ENCODE peak calls at places on chromosomes 12 and 14, in five cellular contexts. Q, O, T, J and N are unnamed samples.

GRCh38 chr12:114649585-114649984 is 34.4 kb downstream of the TBX3 start:
- DNase-seq in T (no peak), O (no peak), Q (no peak), J (no peak), N (no peak)

GRCh38 chr12:30599631-30600030 is 96.0 kb downstream of the IPO8 start:
- DNase-seq in Q (no peak), O (no peak), J (no peak), T (no peak), N (no peak)

GRCh38 chr14:103805708-103806107 is 41.7 kb downstream of the PPP1R13B start:
- DNase-seq in T (no peak), J (no peak), Q (no peak), O (no peak), N (no peak)

GRCh38 chr14:97943619-97944018 is 1146.4 kb downstream of the VRK1 start:
- DNase-seq in J (no peak), T (no peak), O (no peak), Q (no peak), N (no peak)

GRCh38 chr12:122480753-122481152 is 20.0 kb downstream of the ZCCHC8 start:
- DNase-seq in O (no peak), Q (no peak), J (no peak), T (no peak), N (no peak)

GRCh38 chr14:47391105-47391504 is 284.3 kb downstream of the MDGA2 start:
- DNase-seq in O (no peak), T (no peak), J (no peak), Q (no peak), N (no peak)

GRCh38 chr14:58572092-58572853 is 65.5 kb upstream of the DACT1 start:
- DNase-seq in T (no peak), Q (no peak), J (no peak), O (no peak), N (peak; percentile 17)

GRCh38 chr12:133181238-133181959 is at the start of gene ZNF268:
- DNase-seq in T (peak; percentile 98), O (peak; percentile 67), Q (peak; percentile 86), J (peak; percentile 91), N (peak; percentile 79)

GRCh38 chr12:45244561-45245348 is 28.9 kb downstream of the ANO6 start:
- DNase-seq in Q (no peak), T (peak; percentile 8), O (no peak), J (no peak), N (no peak)

GRCh38 chr12:47725091-47725772 is at the start of gene ENDOU:
- DNase-seq in O (no peak), T (no peak), Q (no peak), J (no peak), N (no peak)

GRCh38 chr12:68591716-68592437 is 18.8 kb upstream of the RAP1B start:
- DNase-seq in Q (no peak), T (peak; percentile 85), J (no peak), O (peak; percentile 13), N (peak; percentile 94)

GRCh38 chr14:74785056-74785613 is 22.0 kb downstream of the YLPM1 start:
- DNase-seq in Q (no peak), T (no peak), O (no peak), J (no peak), N (no peak)

GRCh38 chr12:106957617-106958016 is 1.9 kb downstream of the TMEM263 start:
- DNase-seq in T (peak; percentile 41), Q (no peak), J (no peak), O (no peak), N (no peak)

GRCh38 chr12:88393017-88393767 is 187.1 kb downstream of the KITLG start:
- DNase-seq in T (peak; percentile 36), J (no peak), Q (no peak), O (no peak), N (peak; percentile 41)

GRCh38 chr14:51821822-51822221 is 38.6 kb upstream of the GNG2 start:
- DNase-seq in J (no peak), Q (no peak), O (no peak), T (no peak), N (no peak)

GRCh38 chr14:81480741-81481140 is 52.9 kb downstream of the SEL1L start:
- DNase-seq in T (no peak), O (no peak), J (no peak), Q (no peak), N (no peak)
- H3K4me3 ChIP-seq in T (no peak overlapping the region), O (no peak overlapping the region), J (no peak overlapping the region), Q (no peak overlapping the region), N (no peak overlapping the region)

DNA sequence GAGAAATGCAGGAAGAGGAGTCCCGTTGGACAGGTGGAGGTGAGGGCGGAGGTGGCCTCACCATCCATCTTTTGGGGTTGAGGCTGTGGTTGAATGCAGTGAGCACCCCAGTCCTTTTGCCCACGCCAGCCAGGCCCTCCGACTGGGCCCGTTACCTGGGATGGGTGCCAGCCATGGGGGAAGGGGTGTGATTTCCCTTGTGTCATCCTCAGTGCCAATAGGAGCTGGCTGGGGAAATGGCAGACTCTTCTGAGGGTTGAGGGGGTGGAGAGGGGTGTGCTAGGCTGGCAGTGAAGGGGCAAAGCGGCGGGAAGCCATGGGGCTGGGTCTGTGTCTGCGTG is 9.6 kb downstream of the KCNH3 start:
- DNase-seq in J (no peak), T (no peak), Q (no peak), O (no peak), N (no peak)
- H3K4me3 ChIP-seq in J (peak overlapping the region; percentile 44), T (no peak overlapping the region), Q (peak overlapping the region; percentile 13), O (no peak overlapping the region), N (no peak overlapping the region)

GRCh38 chr14:55240526-55241178 is 30.6 kb upstream of the FBXO34 start:
- DNase-seq in O (no peak), Q (no peak), J (no peak), T (no peak), N (no peak)
- H3K4me3 ChIP-seq in O (no peak overlapping the region), Q (no peak overlapping the region), J (no peak overlapping the region), T (no peak overlapping the region), N (no peak overlapping the region)

GRCh38 chr12:52618866-52619265 is 507 bp upstream of the KRT73 start:
- DNase-seq in Q (no peak), O (no peak), J (no peak), T (no peak), N (no peak)
- H3K4me3 ChIP-seq in Q (no peak overlapping the region), O (no peak overlapping the region), J (no peak overlapping the region), T (no peak overlapping the region), N (no peak overlapping the region)